ENCODE peak calls at places on chromosomes 16 and 17, in ten cellular contexts. N is right atrium auricular region, R is kidney, V is endodermal cell, F is tibial artery, S is ovary, W is Panc1, U is mucosa of descending colon, T is tibial nerve, X is heart left ventricle. D is an unnamed sample. For H3K36me3, the result is how much of the 10 kb centered on the place peaks cover.

GRCh38 chr17:7440823-7441174 is 1.5 kb downstream of the FGF11 start:
- DNase-seq in W (no peak), R (peak), V (peak), N (no peak), U (no peak), F (no peak), T (no peak), X (no peak), S (peak), D (no peak)

GRCh38 chr17:4944163-4944553 is 4.1 kb downstream of the RNF167 start:
- DNase-seq in N (no peak), W (no peak), R (no peak), V (no peak), F (no peak), S (no peak), X (no peak), U (peak), T (no peak), D (no peak)

GRCh38 chr17:66650490-66650877 is 184.4 kb upstream of the CACNG5 start:
- DNase-seq in N (no peak), S (no peak), T (no peak), X (no peak), V (no peak), R (no peak), U (no peak), W (no peak), F (no peak), D (no peak)

GRCh38 chr17:62179525-62180161 is 114.6 kb upstream of the MED13 start:
- DNase-seq in S (no peak), R (no peak), V (no peak), X (no peak), U (no peak), F (no peak), W (peak), N (no peak), T (no peak), D (no peak)

GRCh38 chr16:86866986-86867722 is 288.8 kb downstream of the FOXL1 start:
- DNase-seq in S (no peak), F (no peak), T (no peak), X (no peak), U (no peak), W (no peak), N (no peak), V (no peak), R (no peak), D (no peak)

GRCh38 chr16:79595261-79595660 is 5.3 kb downstream of the MAF start:
- DNase-seq in X (no peak), R (no peak), S (no peak), T (no peak), F (no peak), U (no peak), W (no peak), N (no peak), V (no peak), D (no peak)

GRCh38 chr16:11256657-11257130 is 690 bp upstream of the SOCS1 start:
- DNase-seq in W (no peak), X (peak), S (peak), R (no peak), U (no peak), V (peak), F (peak), T (peak), N (no peak), D (peak)

GRCh38 chr17:1294157-1294717 is 14.8 kb downstream of the TRARG1 start:
- DNase-seq in T (no peak), F (no peak), X (no peak), U (no peak), S (no peak), W (no peak), N (no peak), R (no peak), V (no peak), D (no peak)

GRCh38 chr17:83192161-83192788 is 112.9 kb downstream of the METRNL start:
- DNase-seq in U (peak), F (peak), S (peak), T (peak), R (peak), X (peak), W (no peak), V (no peak), N (peak), D (no peak)

GRCh38 chr17:50817142-50817751 is 18.1 kb upstream of the WFIKKN2 start:
- DNase-seq in S (peak), X (no peak), U (no peak), W (peak), R (no peak), T (peak), V (peak), F (no peak), N (no peak), D (peak)

GRCh38 chr17:75876938-75877751 is 1.2 kb downstream of the TRIM47 start:
- DNase-seq in R (peak), W (no peak), X (peak), S (peak), U (peak), N (peak), F (peak), V (peak), T (peak), D (peak)

GRCh38 chr16:87146676-87147075 is 170.5 kb downstream of the C16orf95 start:
- DNase-seq in U (no peak), T (no peak), F (no peak), N (no peak), V (no peak), X (no peak), S (no peak), W (no peak), R (no peak), D (no peak)

GRCh38 chr17:15384142-15384803 is 42.9 kb upstream of the TEKT3 start:
- DNase-seq in N (peak), T (peak), U (peak), W (no peak), F (peak), R (peak), X (peak), S (peak), V (no peak), D (peak)

GRCh38 chr16:46762583-46762982 is 14.4 kb upstream of the MYLK3 start:
- DNase-seq in W (no peak), F (no peak), X (no peak), S (no peak), R (no peak), U (no peak), T (no peak), V (no peak), N (no peak), D (no peak)

DNA sequence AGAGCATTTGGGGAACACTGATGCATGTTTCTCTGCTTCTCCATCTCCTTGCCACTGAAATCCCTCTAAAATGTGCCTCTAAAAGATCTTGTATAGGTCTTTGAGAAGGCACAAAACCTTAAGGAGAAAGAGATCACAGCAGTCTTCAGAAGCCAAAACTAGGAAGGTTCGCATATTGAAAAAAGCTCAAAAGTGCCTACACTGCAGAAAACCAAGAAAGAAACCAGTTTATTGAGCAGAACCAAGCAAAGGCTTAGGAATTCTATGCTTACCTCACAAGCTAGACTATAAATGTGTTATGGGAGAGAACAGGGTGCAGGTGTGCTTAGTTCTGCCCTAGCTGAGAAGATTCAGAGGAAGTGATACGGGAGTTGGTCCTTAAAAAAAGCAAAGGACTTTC is 16.6 kb downstream of the DGKE start:
- DNase-seq in S (no peak), W (no peak), N (no peak), R (no peak), T (no peak), X (no peak), V (no peak), U (no peak), F (no peak), D (no peak)
- H3K36me3 ChIP-seq in S (under half), W (under half), N (under half), R (under half), T (under half), X (half or more), V (under half), U (under half), F (under half), D (under half)

DNA sequence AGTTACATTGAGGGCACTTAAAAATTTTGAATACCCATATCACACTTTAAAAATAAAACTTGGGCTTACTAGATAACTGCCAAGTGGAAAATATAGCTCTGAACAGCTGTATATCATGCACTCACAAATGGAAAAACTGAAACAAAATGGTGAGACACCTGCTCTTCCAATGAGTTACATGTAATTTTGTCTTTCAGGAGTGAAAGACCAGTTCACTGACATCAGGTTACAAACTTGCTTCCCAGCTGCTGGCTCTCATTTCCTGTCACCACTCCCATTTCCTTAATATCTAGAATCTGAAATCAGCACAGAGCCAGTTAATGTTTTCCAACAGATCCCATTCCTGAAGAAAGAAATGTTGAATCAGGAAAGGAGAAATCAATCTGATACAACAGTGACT is 10.8 kb downstream of the CSNK2A2 start:
- DNase-seq in U (no peak), W (no peak), V (no peak), S (no peak), N (no peak), R (no peak), X (no peak), T (no peak), F (no peak), D (no peak)
- H3K36me3 ChIP-seq in U (under half), W (under half), V (half or more), S (under half), N (half or more), R (under half), X (half or more), T (under half), F (half or more), D (under half)

GRCh38 chr17:73251871-73252270 is 9.8 kb downstream of the CPSF4L start:
- DNase-seq in V (no peak), R (no peak), T (no peak), S (no peak), W (no peak), F (no peak), U (no peak), N (no peak), X (no peak), D (no peak)
- H3K36me3 ChIP-seq in V (under half), R (under half), T (under half), S (under half), W (under half), F (under half), U (under half), N (under half), X (under half), D (under half)

GRCh38 chr16:25636662-25637061 is 55.1 kb upstream of the HS3ST4 start:
- DNase-seq in R (no peak), T (no peak), U (no peak), N (no peak), S (no peak), W (no peak), V (no peak), F (no peak), X (no peak), D (no peak)

GRCh38 chr16:25633549-25633948 is 58.2 kb upstream of the HS3ST4 start:
- DNase-seq in X (no peak), S (no peak), V (peak), W (peak), R (peak), N (no peak), T (no peak), F (no peak), U (no peak), D (no peak)

GRCh38 chr16:25635449-25635848 is 56.3 kb upstream of the HS3ST4 start:
- DNase-seq in U (no peak), X (no peak), R (no peak), W (no peak), F (no peak), N (no peak), S (no peak), V (no peak), T (no peak), D (no peak)
- H3K36me3 ChIP-seq in U (under half), X (under half), R (under half), W (under half), F (under half), N (under half), S (under half), V (under half), T (under half), D (under half)

DNA sequence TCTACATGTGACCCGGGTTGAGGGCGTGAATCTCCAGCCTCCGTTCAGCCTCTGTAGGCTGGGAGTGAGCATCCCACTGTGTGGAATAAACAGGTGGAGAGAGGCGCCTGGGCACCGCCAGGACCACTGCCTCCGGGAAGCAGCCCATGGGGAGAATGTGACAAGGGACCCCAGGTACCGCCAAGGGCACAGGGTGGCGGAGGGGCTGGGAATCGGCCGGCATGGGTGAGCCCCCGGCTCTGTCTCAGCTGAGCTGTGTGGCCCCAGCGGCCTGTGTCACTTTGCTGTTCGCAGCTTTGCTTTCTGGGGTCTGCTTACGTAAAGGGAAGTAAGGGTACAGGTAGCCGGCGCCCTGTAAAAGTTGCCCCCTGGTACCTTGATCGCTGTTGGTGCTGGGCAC is 11.5 kb downstream of the GSE1 start:
- DNase-seq in V (no peak), X (no peak), U (no peak), N (no peak), F (no peak), S (no peak), R (no peak), W (no peak), T (no peak), D (no peak)
- H3K36me3 ChIP-seq in V (under half), X (under half), U (under half), N (under half), F (under half), S (under half), R (under half), W (under half), T (under half), D (under half)

GRCh38 chr16:49094471-49094870 is 187.2 kb downstream of the CBLN1 start:
- DNase-seq in X (no peak), W (no peak), V (no peak), T (no peak), R (no peak), S (no peak), F (no peak), N (no peak), U (no peak), D (no peak)

GRCh38 chr16:49093939-49094338 is 187.7 kb downstream of the CBLN1 start:
- DNase-seq in S (no peak), W (no peak), V (no peak), T (no peak), X (no peak), N (no peak), U (no peak), R (no peak), F (no peak), D (no peak)

GRCh38 chr16:49097964-49098363 is 183.7 kb downstream of the CBLN1 start:
- DNase-seq in T (no peak), U (no peak), X (no peak), N (no peak), F (no peak), R (no peak), S (no peak), W (no peak), V (no peak), D (no peak)

GRCh38 chr16:49096191-49096945 is 185.3 kb downstream of the CBLN1 start:
- DNase-seq in N (no peak), U (no peak), X (no peak), R (no peak), T (no peak), S (no peak), V (no peak), W (no peak), F (no peak), D (no peak)

GRCh38 chr16:49095539-49095938 is 186.1 kb downstream of the CBLN1 start:
- DNase-seq in V (peak), F (no peak), W (no peak), S (no peak), U (no peak), T (no peak), N (no peak), R (no peak), X (no peak), D (no peak)
- H3K36me3 ChIP-seq in V (under half), F (under half), W (under half), S (under half), U (under half), T (under half), N (under half), R (under half), X (under half), D (under half)

GRCh38 chr16:85668676-85669424 is 19.9 kb downstream of the GINS2 start:
- DNase-seq in F (no peak), R (peak), X (no peak), N (no peak), W (no peak), T (no peak), V (no peak), S (peak), U (no peak), D (no peak)
- H3K36me3 ChIP-seq in F (half or more), R (half or more), X (half or more), N (half or more), W (under half), T (under half), V (half or more), S (under half), U (under half), D (under half)

GRCh38 chr16:1729026-1729425 is 23.0 kb downstream of the MAPK8IP3 start:
- DNase-seq in U (no peak), V (no peak), S (no peak), X (no peak), R (no peak), F (no peak), T (no peak), W (no peak), N (no peak), D (no peak)
- H3K36me3 ChIP-seq in U (under half), V (under half), S (under half), X (half or more), R (under half), F (half or more), T (under half), W (under half), N (half or more), D (under half)